ENCODE peak calls at places on chromosomes 5 and 9, in ten cellular contexts. One of them, this sample, is unnamed.

GRCh38 chr5:139685886-139686285 is 37.7 kb downstream of the CXXC5 start:
- DNase-seq in psoas muscle: no peak
- DNase-seq in stomach: no peak
- DNase-seq in ovary: no peak
- DNase-seq in breast epithelium: no peak
- DNase-seq in HCT116: no peak
- DNase-seq in PC-9: no peak
- DNase-seq in tibial nerve: no peak
- DNase-seq in tibial artery: no peak
- DNase-seq in gastrocnemius medialis: no peak
- DNase-seq in this sample: no peak

GRCh38 chr5:31952034-31952433 is 222.1 kb downstream of the GOLPH3 start:
- DNase-seq in psoas muscle: no peak
- DNase-seq in stomach: no peak
- DNase-seq in ovary: no peak
- DNase-seq in breast epithelium: no peak
- DNase-seq in HCT116: no peak
- DNase-seq in PC-9: no peak
- DNase-seq in tibial nerve: no peak
- DNase-seq in tibial artery: no peak
- DNase-seq in gastrocnemius medialis: no peak
- DNase-seq in this sample: no peak

GRCh38 chr9:13282998-13283397 is 3.5 kb upstream of the MPDZ start:
- DNase-seq in psoas muscle: no peak
- DNase-seq in stomach: no peak
- DNase-seq in ovary: no peak
- DNase-seq in breast epithelium: no peak
- DNase-seq in HCT116: no peak
- DNase-seq in PC-9: no peak
- DNase-seq in tibial nerve: no peak
- DNase-seq in tibial artery: no peak
- DNase-seq in gastrocnemius medialis: no peak
- DNase-seq in this sample: no peak

GRCh38 chr5:61618577-61618976 is 286.5 kb downstream of the ZSWIM6 start:
- DNase-seq in psoas muscle: no peak
- DNase-seq in stomach: no peak
- DNase-seq in ovary: no peak
- DNase-seq in breast epithelium: no peak
- DNase-seq in HCT116: no peak
- DNase-seq in PC-9: no peak
- DNase-seq in tibial nerve: no peak
- DNase-seq in tibial artery: no peak
- DNase-seq in gastrocnemius medialis: no peak
- DNase-seq in this sample: no peak

GRCh38 chr5:153445875-153446567 is 44.4 kb upstream of the GRIA1 start:
- DNase-seq in psoas muscle: no peak
- DNase-seq in stomach: peak; percentile 49
- DNase-seq in ovary: no peak
- DNase-seq in breast epithelium: peak; percentile 53
- DNase-seq in HCT116: no peak
- DNase-seq in PC-9: no peak
- DNase-seq in tibial nerve: peak; percentile 56
- DNase-seq in tibial artery: peak; percentile 43
- DNase-seq in gastrocnemius medialis: no peak
- DNase-seq in this sample: peak; percentile 79

GRCh38 chr5:131230406-131230805 is 33.4 kb upstream of the CDC42SE2 start:
- DNase-seq in psoas muscle: no peak
- DNase-seq in stomach: no peak
- DNase-seq in ovary: no peak
- DNase-seq in breast epithelium: no peak
- DNase-seq in HCT116: no peak
- DNase-seq in PC-9: no peak
- DNase-seq in tibial nerve: no peak
- DNase-seq in tibial artery: no peak
- DNase-seq in gastrocnemius medialis: no peak
- DNase-seq in this sample: no peak

GRCh38 chr5:158313739-158314464 is 455.0 kb upstream of the CLINT1 start:
- DNase-seq in psoas muscle: no peak
- DNase-seq in stomach: no peak
- DNase-seq in ovary: no peak
- DNase-seq in breast epithelium: no peak
- DNase-seq in HCT116: no peak
- DNase-seq in PC-9: no peak
- DNase-seq in tibial nerve: no peak
- DNase-seq in tibial artery: no peak
- DNase-seq in gastrocnemius medialis: no peak
- DNase-seq in this sample: no peak

GRCh38 chr9:22528485-22528884 is 81.9 kb downstream of the DMRTA1 start:
- DNase-seq in psoas muscle: no peak
- DNase-seq in stomach: no peak
- DNase-seq in ovary: no peak
- DNase-seq in breast epithelium: no peak
- DNase-seq in HCT116: peak; percentile 0
- DNase-seq in PC-9: no peak
- DNase-seq in tibial nerve: no peak
- DNase-seq in tibial artery: no peak
- DNase-seq in gastrocnemius medialis: no peak
- DNase-seq in this sample: no peak

GRCh38 chr5:164052536-164053090 is 547.2 kb downstream of the MAT2B start:
- DNase-seq in psoas muscle: no peak
- DNase-seq in stomach: no peak
- DNase-seq in ovary: no peak
- DNase-seq in breast epithelium: no peak
- DNase-seq in HCT116: no peak
- DNase-seq in PC-9: no peak
- DNase-seq in tibial nerve: no peak
- DNase-seq in tibial artery: no peak
- DNase-seq in gastrocnemius medialis: no peak
- DNase-seq in this sample: no peak

GRCh38 chr5:10564838-10565784 is 1.2 kb downstream of the ANKRD33B start:
- DNase-seq in psoas muscle: no peak
- DNase-seq in stomach: no peak
- DNase-seq in ovary: no peak
- DNase-seq in breast epithelium: no peak
- DNase-seq in HCT116: no peak
- DNase-seq in PC-9: peak; percentile 36
- DNase-seq in tibial nerve: no peak
- DNase-seq in tibial artery: no peak
- DNase-seq in gastrocnemius medialis: no peak
- DNase-seq in this sample: no peak

GRCh38 chr5:60492958-60493357 is 207.0 kb downstream of the DEPDC1B start:
- DNase-seq in psoas muscle: no peak
- DNase-seq in stomach: no peak
- DNase-seq in ovary: no peak
- DNase-seq in breast epithelium: no peak
- DNase-seq in HCT116: no peak
- DNase-seq in PC-9: peak; percentile 7
- DNase-seq in tibial nerve: no peak
- DNase-seq in tibial artery: no peak
- DNase-seq in gastrocnemius medialis: no peak
- DNase-seq in this sample: no peak

GRCh38 chr9:5773324-5773999 is 59.5 kb downstream of the ERMP1 start:
- DNase-seq in psoas muscle: no peak
- DNase-seq in stomach: no peak
- DNase-seq in ovary: no peak
- DNase-seq in breast epithelium: no peak
- DNase-seq in HCT116: no peak
- DNase-seq in PC-9: no peak
- DNase-seq in tibial nerve: no peak
- DNase-seq in tibial artery: no peak
- DNase-seq in gastrocnemius medialis: no peak
- DNase-seq in this sample: no peak

GRCh38 chr9:71767421-71768321 is 642 bp downstream of the CEMIP2 start:
- DNase-seq in psoas muscle: peak; percentile 21
- DNase-seq in stomach: peak; percentile 34
- DNase-seq in ovary: peak; percentile 33
- DNase-seq in breast epithelium: peak; percentile 55
- DNase-seq in HCT116: no peak
- DNase-seq in PC-9: peak; percentile 26
- DNase-seq in tibial nerve: no peak
- DNase-seq in tibial artery: no peak
- DNase-seq in gastrocnemius medialis: no peak
- DNase-seq in this sample: peak; percentile 68

GRCh38 chr5:54942064-54942778 is 43.2 kb downstream of the ESM1 start:
- DNase-seq in psoas muscle: no peak
- DNase-seq in stomach: no peak
- DNase-seq in ovary: no peak
- DNase-seq in breast epithelium: no peak
- DNase-seq in HCT116: no peak
- DNase-seq in PC-9: no peak
- DNase-seq in tibial nerve: no peak
- DNase-seq in tibial artery: no peak
- DNase-seq in gastrocnemius medialis: no peak
- DNase-seq in this sample: no peak

DNA sequence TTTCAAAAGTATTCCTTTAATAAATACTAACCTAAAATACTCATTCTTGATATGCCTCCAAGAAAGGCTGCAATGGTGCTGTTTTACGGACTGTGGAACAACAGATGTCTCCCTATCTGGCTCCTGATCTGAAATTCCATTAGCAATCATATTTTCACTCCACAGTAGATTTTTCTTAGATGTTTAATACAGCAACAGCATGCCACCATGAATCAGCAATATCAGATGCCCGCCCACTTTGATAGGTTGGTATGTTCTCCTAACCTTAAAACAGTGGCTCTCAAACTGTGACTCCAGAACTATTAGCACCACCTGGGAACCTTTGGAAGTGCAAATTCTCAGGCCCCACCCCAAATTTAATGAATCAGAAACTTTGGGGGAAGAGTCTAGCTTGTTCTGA is 110.2 kb downstream of the MLLT3 start:
- DNase-seq in psoas muscle: no peak
- DNase-seq in stomach: no peak
- DNase-seq in ovary: no peak
- DNase-seq in breast epithelium: no peak
- DNase-seq in HCT116: no peak
- DNase-seq in PC-9: peak; percentile 49
- DNase-seq in tibial nerve: no peak
- DNase-seq in tibial artery: no peak
- DNase-seq in gastrocnemius medialis: no peak
- DNase-seq in this sample: no peak
- H3K4me1 ChIP-seq in psoas muscle: peaks cover 9% of the 10 kb centered on the region
- H3K4me1 ChIP-seq in stomach: peaks cover 5% of the 10 kb centered on the region
- H3K4me1 ChIP-seq in ovary: peaks cover 4% of the 10 kb centered on the region
- H3K4me1 ChIP-seq in breast epithelium: no peaks in the 10 kb centered on the region
- H3K4me1 ChIP-seq in HCT116: peaks cover 6% of the 10 kb centered on the region
- H3K4me1 ChIP-seq in PC-9: peaks cover 20% of the 10 kb centered on the region
- H3K4me1 ChIP-seq in tibial nerve: no peaks in the 10 kb centered on the region
- H3K4me1 ChIP-seq in tibial artery: peaks cover 24% of the 10 kb centered on the region
- H3K4me1 ChIP-seq in gastrocnemius medialis: peaks cover 34% of the 10 kb centered on the region
- H3K4me1 ChIP-seq in this sample: peaks cover 3% of the 10 kb centered on the region

GRCh38 chr5:146967646-146968045 is 89.1 kb upstream of the PPP2R2B start:
- DNase-seq in psoas muscle: no peak
- DNase-seq in stomach: no peak
- DNase-seq in ovary: no peak
- DNase-seq in breast epithelium: no peak
- DNase-seq in HCT116: no peak
- DNase-seq in PC-9: no peak
- DNase-seq in tibial nerve: no peak
- DNase-seq in tibial artery: peak; percentile 29
- DNase-seq in gastrocnemius medialis: no peak
- DNase-seq in this sample: peak; percentile 69
- H3K27ac ChIP-seq in psoas muscle: no peak overlapping the region
- H3K27ac ChIP-seq in stomach: no peak overlapping the region
- H3K27ac ChIP-seq in ovary: no peak overlapping the region
- H3K27ac ChIP-seq in breast epithelium: no peak overlapping the region
- H3K27ac ChIP-seq in HCT116: no peak overlapping the region
- H3K27ac ChIP-seq in PC-9: no peak overlapping the region
- H3K27ac ChIP-seq in tibial nerve: no peak overlapping the region
- H3K27ac ChIP-seq in tibial artery: peak overlapping the region; percentile 47
- H3K27ac ChIP-seq in gastrocnemius medialis: no peak overlapping the region
- H3K27ac ChIP-seq in this sample: peak overlapping the region; percentile 33

DNA sequence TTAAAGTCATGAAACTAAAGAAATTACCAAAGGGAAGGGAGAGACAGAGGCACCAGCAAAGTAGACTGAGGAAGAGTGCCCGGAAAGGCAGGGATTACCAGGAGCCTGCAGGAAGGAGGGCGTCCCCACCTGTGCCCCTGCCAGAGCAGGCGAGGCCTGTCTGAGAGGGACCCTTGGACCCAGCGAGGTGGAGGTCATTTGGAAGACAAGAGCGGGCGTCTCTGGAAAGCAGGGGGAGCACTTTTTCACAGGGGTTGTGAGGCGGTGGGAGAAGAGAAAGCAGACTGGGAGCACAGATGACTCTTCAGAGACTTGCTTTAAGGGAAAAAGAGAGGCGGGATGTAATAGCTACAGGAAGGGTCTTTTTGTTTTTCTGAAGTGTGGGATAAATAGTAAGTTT is 27.5 kb upstream of the SLC2A8 start:
- DNase-seq in psoas muscle: no peak
- DNase-seq in stomach: no peak
- DNase-seq in ovary: no peak
- DNase-seq in breast epithelium: no peak
- DNase-seq in HCT116: no peak
- DNase-seq in PC-9: no peak
- DNase-seq in tibial nerve: no peak
- DNase-seq in tibial artery: no peak
- DNase-seq in gastrocnemius medialis: no peak
- DNase-seq in this sample: no peak
- TF ChIP-seq CTCF in psoas muscle: no peak
- TF ChIP-seq CTCF in stomach: no peak
- TF ChIP-seq CTCF in ovary: no peak
- TF ChIP-seq CTCF in breast epithelium: no peak
- TF ChIP-seq CTCF in HCT116: no peak
- TF ChIP-seq CTCF in PC-9: no peak
- TF ChIP-seq CTCF in tibial nerve: no peak
- TF ChIP-seq CTCF in tibial artery: no peak
- TF ChIP-seq CTCF in gastrocnemius medialis: no peak
- TF ChIP-seq CTCF in this sample: no peak

DNA sequence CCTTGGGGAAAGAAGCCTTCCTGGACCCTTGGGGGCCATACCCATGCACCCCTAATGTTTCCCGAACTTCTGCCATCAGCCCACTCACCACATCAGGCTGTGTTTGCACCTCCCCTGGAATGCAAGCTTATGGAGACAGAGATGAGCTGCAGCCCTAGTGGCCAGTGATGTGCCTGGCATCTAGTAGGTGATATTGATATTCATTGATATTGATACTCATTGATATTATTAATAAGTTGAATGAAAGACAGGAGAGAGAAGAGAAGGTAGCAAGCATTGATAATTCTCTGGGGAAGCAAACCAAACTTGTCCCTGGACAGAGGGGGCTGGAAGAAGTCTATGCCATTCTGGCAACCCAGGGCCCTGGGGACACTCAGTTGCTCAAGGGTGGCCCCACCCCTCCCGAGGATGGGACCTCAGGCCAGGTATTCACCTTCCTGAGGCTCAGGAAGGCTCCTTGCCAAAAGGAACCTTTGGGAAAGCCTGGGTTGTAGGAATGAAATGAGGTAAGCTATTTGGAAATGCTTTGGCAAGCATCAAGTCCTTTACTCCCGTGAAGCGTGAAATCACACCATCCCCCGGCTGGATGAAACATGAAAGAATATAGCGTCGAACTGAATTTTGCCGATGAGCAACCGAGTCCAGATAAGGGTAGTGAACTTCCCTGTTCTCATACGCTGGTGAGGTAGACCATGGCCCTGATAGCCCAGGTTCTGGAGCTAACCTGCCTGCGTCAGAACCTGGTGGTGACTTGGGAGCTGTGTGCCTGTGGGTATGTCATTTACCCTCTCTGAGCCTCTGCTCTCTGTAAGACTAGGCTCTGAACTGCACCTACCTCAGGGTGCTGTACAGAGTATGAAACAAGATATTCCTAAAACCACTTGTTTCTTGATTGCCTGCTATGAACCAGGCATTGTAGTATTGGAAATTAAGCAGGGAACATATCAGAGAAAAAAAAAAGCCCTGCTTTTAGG is 105.1 kb upstream of the BOD1 start:
- DNase-seq in psoas muscle: no peak
- DNase-seq in stomach: no peak
- DNase-seq in ovary: no peak
- DNase-seq in breast epithelium: no peak
- DNase-seq in HCT116: no peak
- DNase-seq in PC-9: no peak
- DNase-seq in tibial nerve: no peak
- DNase-seq in tibial artery: no peak
- DNase-seq in gastrocnemius medialis: no peak
- DNase-seq in this sample: no peak
- H3K4me1 ChIP-seq in psoas muscle: no peaks in the 10 kb centered on the region
- H3K4me1 ChIP-seq in stomach: no peaks in the 10 kb centered on the region
- H3K4me1 ChIP-seq in ovary: no peaks in the 10 kb centered on the region
- H3K4me1 ChIP-seq in breast epithelium: no peaks in the 10 kb centered on the region
- H3K4me1 ChIP-seq in HCT116: no peaks in the 10 kb centered on the region
- H3K4me1 ChIP-seq in PC-9: peaks cover 7% of the 10 kb centered on the region
- H3K4me1 ChIP-seq in tibial nerve: no peaks in the 10 kb centered on the region
- H3K4me1 ChIP-seq in tibial artery: no peaks in the 10 kb centered on the region
- H3K4me1 ChIP-seq in gastrocnemius medialis: no peaks in the 10 kb centered on the region
- H3K4me1 ChIP-seq in this sample: no peaks in the 10 kb centered on the region